ENCODE peak calls at places on chromosomes 4 and X, in four cellular contexts. L is mammary epithelial cell, D is foreskin keratinocyte, W is MCF 10A. Q is an unnamed sample.

GRCh38 chr4:88989990-88990389 is 67.0 kb downstream of the FAM13A start:
- DNase-seq in L (no peak), D (no peak), W (no peak), Q (no peak)

GRCh38 chrX:108537005-108537404 is 97.4 kb downstream of the COL4A5 start:
- DNase-seq in L (peak), D (peak), W (peak), Q (no peak)

GRCh38 chr4:77805802-77806201 is 13.4 kb downstream of the CNOT6L start:
- DNase-seq in L (no peak), D (no peak), W (no peak), Q (no peak)

GRCh38 chr4:3491681-3492405 is 28.7 kb downstream of the DOK7 start:
- DNase-seq in L (no peak), D (no peak), W (peak), Q (no peak)

GRCh38 chr4:47415719-47416118 is 47.8 kb downstream of the COMMD8 start:
- DNase-seq in L (no peak), D (no peak), W (no peak), Q (no peak)

GRCh38 chrX:39810901-39811300 is 286.9 kb downstream of the BCOR start:
- DNase-seq in L (no peak), D (no peak), W (no peak), Q (no peak)

GRCh38 chrX:13151806-13152510 is 107.5 kb upstream of the FAM9C start:
- DNase-seq in L (no peak), D (no peak), W (no peak), Q (no peak)

GRCh38 chrX:30307466-30307865 is 1.7 kb downstream of the NR0B1 start:
- DNase-seq in L (no peak), D (no peak), W (no peak), Q (no peak)

GRCh38 chr4:138522366-138522765 is 280.2 kb upstream of the SLC7A11 start:
- DNase-seq in L (peak), D (peak), W (peak), Q (no peak)

GRCh38 chr4:2936773-2937145 is 26.4 kb downstream of the NOP14 start:
- DNase-seq in L (peak), D (peak), W (peak), Q (no peak)

GRCh38 chr4:122692641-122693520 is 39.6 kb upstream of the BBS12 start:
- DNase-seq in L (no peak), D (peak), W (no peak), Q (no peak)

GRCh38 chrX:13001961-13002671 is 27.2 kb downstream of the TMSB4X start:
- DNase-seq in L (peak), D (peak), W (peak), Q (no peak)

GRCh38 chr4:8457646-8458045 is 17.1 kb downstream of the TRMT44 start:
- DNase-seq in L (no peak), D (no peak), W (no peak), Q (no peak)

GRCh38 chrX:130637591-130637990 is 235.8 kb downstream of the RBMX2 start:
- DNase-seq in L (no peak), D (no peak), W (no peak), Q (no peak)

GRCh38 chr4:80112236-80112635 is 39.2 kb upstream of the ANTXR2 start:
- DNase-seq in L (no peak), D (no peak), W (peak), Q (no peak)

GRCh38 chr4:41797260-41797659 is 48.7 kb upstream of the PHOX2B start:
- DNase-seq in L (no peak), D (no peak), W (no peak), Q (no peak)

GRCh38 chr4:170990989-170991589 is 822.1 kb upstream of the GALNTL6 start:
- DNase-seq in L (peak), D (peak), W (peak), Q (no peak)

GRCh38 chr4:39941682-39942217 is 36.0 kb downstream of the PDS5A start:
- DNase-seq in L (no peak), D (no peak), W (no peak), Q (no peak)

GRCh38 chrX:84907324-84907946 is 96.2 kb upstream of the APOOL start:
- DNase-seq in L (peak), D (peak), W (peak), Q (no peak)
- TF ChIP-seq CTCF in L (peak), D (peak), W (peak), Q (no peak)

DNA sequence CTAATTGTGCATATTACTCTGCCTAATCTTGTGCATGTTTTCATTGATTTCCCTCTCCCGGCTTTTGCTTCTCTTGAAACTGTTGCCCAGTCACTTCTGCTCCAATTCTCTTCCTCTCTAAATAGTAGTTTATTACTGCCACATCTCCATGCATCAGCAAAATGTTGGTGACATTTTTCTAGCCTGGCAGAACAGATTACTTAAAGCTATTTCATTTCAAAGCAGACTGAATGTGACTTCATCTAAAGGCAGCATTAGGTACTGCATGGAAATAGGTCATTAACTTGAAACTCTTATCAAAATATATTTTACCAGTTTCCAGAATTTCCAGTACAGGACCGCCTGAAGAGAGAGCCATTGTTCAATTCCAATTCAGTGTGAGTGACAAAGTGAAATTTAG is 52.4 kb downstream of the HPGDS start:
- DNase-seq in L (no peak), D (no peak), W (no peak), Q (no peak)
- TF ChIP-seq CTCF in L (peak), D (peak), W (no peak), Q (no peak)

GRCh38 chr4:153576443-153576774 is 107.7 kb upstream of the TLR2 start:
- DNase-seq in L (no peak), D (no peak), W (no peak), Q (no peak)
- TF ChIP-seq CTCF in L (no peak), D (no peak), W (no peak), Q (no peak)

GRCh38 chr4:12852338-12853307 is 631.5 kb downstream of the RAB28 start:
- DNase-seq in L (peak), D (peak), W (peak), Q (no peak)
- TF ChIP-seq CTCF in L (peak), D (peak), W (peak), Q (peak)

GRCh38 chrX:132375941-132376340 is 112.9 kb downstream of the MBNL3 start:
- DNase-seq in L (no peak), D (no peak), W (peak), Q (no peak)
- TF ChIP-seq CTCF in L (peak), D (peak), W (peak), Q (no peak)